ENCODE peak calls at places on chromosomes 1 and 21, in seven cellular contexts. D, Y, T, Q, M, E and R are unnamed samples.

GRCh38 chr21:41472769-41473548 is 35.0 kb downstream of the TMPRSS2 start:
- DNase-seq in M (no peak), T (no peak), Y (no peak), D (no peak), Q (no peak), E (no peak), R (no peak)

GRCh38 chr1:164805399-164805798 is 246.4 kb downstream of the PBX1 start:
- DNase-seq in D (peak; percentile 41), Y (no peak), Q (no peak), M (no peak), T (no peak), E (no peak), R (no peak)

GRCh38 chr1:165537351-165538107 is 6.3 kb upstream of the LRRC52 start:
- DNase-seq in T (no peak), Y (no peak), M (no peak), D (no peak), E (no peak), Q (no peak), R (no peak)

GRCh38 chr1:185232874-185233273 is 75.9 kb downstream of the SWT1 start:
- DNase-seq in M (no peak), D (no peak), T (no peak), Q (no peak), E (no peak), Y (no peak), R (no peak)

GRCh38 chr1:204677864-204678263 is 7.7 kb downstream of the LRRN2 start:
- DNase-seq in E (no peak), T (no peak), Y (no peak), D (no peak), Q (no peak), M (no peak), R (no peak)

GRCh38 chr1:153506831-153507413 is 28.9 kb downstream of the S100A6 start:
- DNase-seq in T (no peak), M (no peak), D (peak; percentile 97), Q (peak; percentile 84), E (no peak), Y (no peak), R (no peak)

GRCh38 chr1:25854554-25854953 is 4.7 kb downstream of the AUNIP start:
- DNase-seq in Y (no peak), Q (no peak), D (no peak), M (peak; percentile 61), E (no peak), T (no peak), R (no peak)

GRCh38 chr1:46221749-46222148 is 18.6 kb downstream of the LURAP1 start:
- DNase-seq in Q (no peak), E (no peak), D (no peak), Y (peak; percentile 24), T (no peak), M (no peak), R (no peak)

GRCh38 chr1:64624446-64624766 is 120.5 kb upstream of the RAVER2 start:
- DNase-seq in Y (no peak), Q (no peak), D (peak; percentile 36), T (no peak), M (peak; percentile 11), E (no peak), R (no peak)

GRCh38 chr1:47786301-47786700 is 210.9 kb downstream of the TRABD2B start:
- DNase-seq in D (no peak), Y (no peak), Q (no peak), T (no peak), E (no peak), M (no peak), R (no peak)

GRCh38 chr1:180854001-180854400 is 58.7 kb upstream of the KIAA1614 start:
- DNase-seq in Q (no peak), E (no peak), M (no peak), Y (no peak), D (peak; percentile 27), T (no peak), R (no peak)

GRCh38 chr1:8460132-8460544 is 142.2 kb downstream of the SLC45A1 start:
- DNase-seq in M (no peak), Q (no peak), E (no peak), Y (no peak), D (no peak), T (no peak), R (no peak)

GRCh38 chr1:3312894-3313578 is 141.4 kb upstream of the ARHGEF16 start:
- DNase-seq in Q (peak; percentile 94), Y (no peak), M (no peak), D (peak; percentile 98), E (no peak), T (no peak), R (peak; percentile 28)